ENCODE peak calls at places on chromosomes 6 and 20, in five cellular contexts. S, A, J, H and I are unnamed samples.

GRCh38 chr6:68891419-68891818 is 256.3 kb downstream of the ADGRB3 start:
- DNase-seq in S (no peak), J (no peak), A (no peak), H (no peak), I (no peak)

GRCh38 chr6:24330137-24330732 is 27.6 kb downstream of the DCDC2 start:
- DNase-seq in A (no peak), S (no peak), H (peak), J (no peak), I (no peak)

GRCh38 chr6:42555477-42556457 is 8.1 kb upstream of the UBR2 start:
- DNase-seq in J (no peak), S (no peak), H (peak), A (peak), I (peak)

GRCh38 chr20:37907330-37907676 is 4.4 kb downstream of the VSTM2L start:
- DNase-seq in S (no peak), A (no peak), H (no peak), J (no peak), I (no peak)

GRCh38 chr20:10795286-10796026 is 121.7 kb upstream of the JAG1 start:
- DNase-seq in H (no peak), S (no peak), A (no peak), J (no peak), I (no peak)

GRCh38 chr6:63897459-63897858 is 261.9 kb downstream of the PHF3 start:
- DNase-seq in S (no peak), J (no peak), H (no peak), A (peak), I (no peak)

GRCh38 chr20:58511364-58511763 is 3.8 kb downstream of the APCDD1L start:
- DNase-seq in H (peak), S (no peak), J (no peak), A (peak), I (no peak)

GRCh38 chr6:142027074-142027473 is 105.7 kb upstream of the GJE1 start:
- DNase-seq in A (no peak), J (no peak), H (no peak), S (no peak), I (no peak)

GRCh38 chr20:64222851-64223525 is 32.6 kb upstream of the PCMTD2 start:
- DNase-seq in H (no peak), J (no peak), A (no peak), S (no peak), I (no peak)
- H3K27ac ChIP-seq in H (no peak), J (no peak), A (peak), S (no peak), I (no peak)

GRCh38 chr6:132401120-132401940 is at the start of gene MOXD1:
- DNase-seq in H (peak), A (no peak), S (peak), J (no peak), I (no peak)

GRCh38 chr6:132400641-132401119 is 595 bp downstream of the MOXD1 start:
- DNase-seq in A (no peak), S (no peak), H (no peak), J (no peak), I (no peak)

GRCh38 chr6:132404330-132404729 is 3.1 kb upstream of the MOXD1 start:
- DNase-seq in J (no peak), A (no peak), S (no peak), H (no peak), I (no peak)

GRCh38 chr6:132399376-132400074 is 1.8 kb downstream of the MOXD1 start:
- DNase-seq in S (no peak), H (no peak), A (no peak), J (no peak), I (no peak)

GRCh38 chr6:132401941-132402275 is 633 bp upstream of the MOXD1 start:
- DNase-seq in S (no peak), H (no peak), J (no peak), A (no peak), I (no peak)
- H3K27ac ChIP-seq in S (no peak), H (no peak), J (no peak), A (no peak), I (no peak)

DNA sequence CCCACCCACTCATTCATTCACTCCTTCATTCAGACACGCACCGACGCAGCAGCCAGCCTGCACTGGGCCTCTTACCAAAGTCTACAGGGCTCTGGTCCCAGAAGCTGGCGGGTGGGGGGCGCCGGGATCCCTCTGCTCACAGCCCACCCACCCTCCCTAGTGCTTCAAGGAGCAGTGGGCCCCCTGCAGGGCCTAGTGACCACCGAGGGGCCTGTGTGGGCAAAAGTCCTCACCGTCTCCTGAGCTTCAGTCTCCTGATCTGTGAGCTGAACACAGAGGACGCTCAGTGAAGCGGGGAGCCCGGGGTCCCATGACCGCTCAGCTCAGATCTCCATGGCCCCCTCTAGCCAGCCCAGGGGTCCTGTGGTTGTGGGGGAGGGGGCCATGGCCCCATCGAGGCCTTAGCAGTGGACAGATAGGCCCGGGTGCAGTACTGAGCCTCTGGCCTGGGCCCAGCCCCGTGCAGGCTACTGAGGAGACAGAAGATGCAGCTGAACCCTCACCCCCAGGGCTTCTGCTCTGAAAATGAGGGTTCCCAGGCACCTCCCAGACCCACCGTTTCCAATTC is 33.4 kb upstream of the MRGBP start:
- DNase-seq in H (no peak), A (no peak), S (no peak), J (no peak), I (no peak)
- H3K27ac ChIP-seq in H (no peak), A (no peak), S (no peak), J (no peak), I (no peak)

GRCh38 chr6:139857143-139857542 is 482.7 kb upstream of the CITED2 start:
- DNase-seq in S (no peak), J (no peak), H (no peak), A (no peak), I (no peak)
- H3K27ac ChIP-seq in S (no peak), J (no peak), H (no peak), A (no peak), I (no peak)

GRCh38 chr20:46128310-46129151 is 10.4 kb downstream of the CD40 start:
- DNase-seq in H (peak), S (no peak), J (peak), A (peak), I (no peak)
- H3K27ac ChIP-seq in H (no peak), S (no peak), J (no peak), A (no peak), I (no peak)

GRCh38 chr20:6295477-6296256 is 172.8 kb upstream of the FERMT1 start:
- DNase-seq in J (no peak), A (no peak), S (no peak), H (no peak), I (no peak)
- H3K27ac ChIP-seq in J (no peak), A (no peak), S (no peak), H (no peak), I (no peak)

DNA sequence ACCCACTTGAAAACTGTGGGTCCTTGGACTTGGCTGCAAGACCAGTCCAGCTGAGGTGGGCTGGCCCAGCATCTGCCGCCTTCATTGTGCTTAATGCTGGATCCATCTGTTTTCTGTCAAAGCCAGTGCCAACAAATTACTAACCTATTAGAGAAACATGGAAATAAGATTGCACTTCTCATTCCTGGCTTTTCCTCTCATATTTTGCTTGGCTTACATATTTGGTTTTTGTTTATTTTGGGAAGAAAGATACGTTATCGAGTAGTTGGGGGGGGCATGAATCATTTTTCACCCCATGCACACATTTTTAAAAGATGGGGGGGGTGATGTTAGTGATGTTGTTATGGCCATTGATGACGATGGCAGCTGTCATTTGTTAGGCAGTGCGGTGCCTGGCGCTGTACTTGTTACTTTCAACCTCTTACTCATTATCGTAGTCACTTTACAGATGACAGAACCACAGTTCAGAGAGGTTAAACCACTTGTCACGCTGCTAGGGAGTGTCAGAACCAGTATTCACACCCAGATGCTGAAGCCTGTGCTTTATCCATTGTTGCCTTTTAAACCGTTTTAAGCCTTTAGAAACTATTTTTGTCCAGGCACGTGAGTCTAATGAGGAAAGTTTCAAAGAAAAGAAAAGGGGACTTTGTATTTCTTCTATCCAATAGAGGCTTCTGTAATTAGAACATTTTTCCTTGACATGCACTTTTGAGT is 180.0 kb downstream of the TMEM242 start:
- DNase-seq in S (peak), H (no peak), J (no peak), A (no peak), I (no peak)
- H3K27ac ChIP-seq in S (no peak), H (no peak), J (no peak), A (no peak), I (no peak)